ENCODE peak calls at places on chromosomes 12 and 14, in five cellular contexts. H is right cardiac atrium, C is mucosa of gallbladder, D is Caki2, S is GM23248. J is an unnamed sample.

GRCh38 chr12:109064143-109064542 is 11.8 kb downstream of the USP30 start:
- DNase-seq in H (no peak), C (no peak), D (no peak), S (no peak), J (no peak)

GRCh38 chr12:101931498-101932326 is 54.3 kb downstream of the DRAM1 start:
- DNase-seq in H (no peak), C (no peak), D (no peak), S (no peak), J (no peak)

GRCh38 chr14:95394981-95395737 is 75.5 kb upstream of the CLMN start:
- DNase-seq in H (no peak), C (no peak), D (no peak), S (peak), J (no peak)

GRCh38 chr12:66813137-66813867 is 134.4 kb upstream of the GRIP1 start:
- DNase-seq in H (no peak), C (no peak), D (peak), S (no peak), J (no peak)

GRCh38 chr14:61174395-61175386 is 106.4 kb downstream of the TMEM30B start:
- DNase-seq in H (no peak), C (no peak), D (no peak), S (peak), J (peak)

GRCh38 chr12:65881965-65882413 is 57.7 kb downstream of the HMGA2 start:
- DNase-seq in H (peak), C (peak), D (peak), S (peak), J (no peak)

GRCh38 chr14:93183596-93184317 is 940 bp downstream of the MOAP1 start:
- DNase-seq in H (no peak), C (no peak), D (no peak), S (peak), J (no peak)

GRCh38 chr14:48744202-48744601 is 842.0 kb downstream of the RPS29 start:
- DNase-seq in H (no peak), C (no peak), D (no peak), S (no peak), J (no peak)

GRCh38 chr12:49818241-49818640 is 10.0 kb downstream of the NCKAP5L start:
- DNase-seq in H (no peak), C (no peak), D (no peak), S (no peak), J (no peak)

GRCh38 chr12:48281811-48282210 is 68.9 kb downstream of the ZNF641 start:
- DNase-seq in H (no peak), C (no peak), D (no peak), S (no peak), J (no peak)

GRCh38 chr14:75257241-75257640 is 21.4 kb upstream of the FOS start:
- DNase-seq in H (no peak), C (no peak), D (no peak), S (peak), J (peak)

GRCh38 chr14:27715561-27715960 is 1051.0 kb upstream of the FOXG1 start:
- DNase-seq in H (no peak), C (no peak), D (no peak), S (no peak), J (no peak)

GRCh38 chr14:102829106-102829505 is 51.9 kb downstream of the TRAF3 start:
- DNase-seq in H (no peak), C (no peak), D (no peak), S (no peak), J (no peak)

GRCh38 chr14:24441904-24442239 is 704 bp downstream of the SDR39U1 start:
- DNase-seq in H (no peak), C (no peak), D (no peak), S (peak), J (no peak)